ENCODE peak calls at places on chromosomes 2 and 18, in four cellular contexts. A, L, E and J are unnamed samples. For H3K27me3, the result is how much of the 10 kb centered on the place peaks cover.

GRCh38 chr2:239204143-239204875 is 196.5 kb downstream of the HDAC4 start:
- DNase-seq in A (no peak), L (no peak), E (no peak), J (no peak)

GRCh38 chr2:69947078-69947801 is 14.2 kb downstream of the ASPRV1 start:
- DNase-seq in E (no peak), L (no peak), A (no peak), J (no peak)

GRCh38 chr18:11145413-11146191 is 3.8 kb downstream of the PIEZO2 start:
- DNase-seq in E (no peak), L (no peak), A (no peak), J (no peak)

GRCh38 chr2:105521176-105521575 is 122.3 kb upstream of the FHL2 start:
- DNase-seq in E (peak), L (no peak), A (no peak), J (no peak)

GRCh38 chr2:161117506-161117905 is 42.7 kb upstream of the TANK start:
- DNase-seq in A (no peak), E (no peak), L (no peak), J (no peak)

GRCh38 chr2:43225788-43226557 is 433 bp downstream of the ZFP36L2 start:
- DNase-seq in L (no peak), A (peak), E (peak), J (peak)

GRCh38 chr2:105371156-105371555 is 27.7 kb downstream of the FHL2 start:
- DNase-seq in L (no peak), E (no peak), A (no peak), J (no peak)

GRCh38 chr2:10278029-10278762 is 24.5 kb upstream of the HPCAL1 start:
- DNase-seq in L (no peak), A (no peak), E (peak), J (peak)

GRCh38 chr2:147449323-147450080 is 395.3 kb upstream of the ACVR2A start:
- DNase-seq in L (no peak), E (no peak), A (no peak), J (no peak)

GRCh38 chr2:159065313-159065712 is 96.9 kb downstream of the TANC1 start:
- DNase-seq in E (no peak), A (no peak), L (no peak), J (no peak)

GRCh38 chr18:11818486-11819203 is 32.6 kb upstream of the CHMP1B start:
- DNase-seq in A (peak), L (no peak), E (no peak), J (no peak)

GRCh38 chr2:86398911-86399474 is 42.2 kb upstream of the KDM3A start:
- DNase-seq in E (no peak), A (no peak), L (no peak), J (no peak)

GRCh38 chr18:57959278-57959677 is 84.7 kb upstream of the NEDD4L start:
- DNase-seq in L (no peak), E (no peak), A (peak), J (no peak)

GRCh38 chr18:45993441-45993840 is 26.3 kb upstream of the EPG5 start:
- DNase-seq in A (no peak), L (no peak), E (no peak), J (no peak)

GRCh38 chr18:63137999-63138448 is 181.5 kb downstream of the BCL2 start:
- DNase-seq in A (peak), E (no peak), L (no peak), J (no peak)

GRCh38 chr18:40987581-40987980 is 967.5 kb upstream of the PIK3C3 start:
- DNase-seq in E (no peak), L (no peak), A (no peak), J (no peak)

GRCh38 chr2:128438091-128438490 is 119.4 kb upstream of the HS6ST1 start:
- DNase-seq in A (no peak), L (peak), E (no peak), J (no peak)

GRCh38 chr2:217316743-217317142 is 456.9 kb upstream of the TNP1 start:
- DNase-seq in L (no peak), A (peak), E (no peak), J (no peak)

GRCh38 chr2:224884188-224884587 is 158.1 kb downstream of the DOCK10 start:
- DNase-seq in L (no peak), A (no peak), E (no peak), J (no peak)

DNA sequence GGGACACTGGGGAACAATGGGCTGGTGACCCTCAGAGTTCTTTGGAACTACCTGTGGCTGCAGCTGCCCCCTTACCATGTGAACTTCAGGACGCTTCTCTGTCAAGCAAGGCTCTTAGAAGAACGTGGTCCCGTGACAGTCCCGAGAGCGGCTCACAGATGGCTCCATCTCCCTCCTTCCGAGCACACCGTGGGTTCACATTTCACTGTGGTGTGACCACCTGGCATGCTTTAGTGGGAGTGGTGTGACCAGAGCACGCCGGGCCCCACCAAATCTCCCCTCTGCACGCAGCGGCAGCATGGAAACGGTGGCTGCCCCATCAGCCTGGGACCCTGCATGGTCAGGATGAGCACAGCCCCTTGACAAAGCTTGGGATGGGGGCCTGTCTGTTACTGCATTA is 9.7 kb upstream of the TPO start:
- DNase-seq in A (no peak), L (no peak), E (no peak), J (no peak)
- H3K27me3 ChIP-seq in A (under half), L (under half), E (under half), J (under half)

GRCh38 chr2:94994914-94995236 is 30.6 kb upstream of the MAL start:
- DNase-seq in L (no peak), E (no peak), A (no peak), J (no peak)

GRCh38 chr2:94993176-94994062 is 32.1 kb upstream of the MAL start:
- DNase-seq in E (no peak), A (no peak), L (no peak), J (no peak)

GRCh38 chr2:94994063-94994913 is 31.2 kb upstream of the MAL start:
- DNase-seq in A (no peak), L (no peak), E (no peak), J (peak)

GRCh38 chr2:94996401-94997100 is 29.0 kb upstream of the MAL start:
- DNase-seq in A (no peak), E (no peak), L (no peak), J (no peak)

GRCh38 chr2:94995516-94995915 is 30.0 kb upstream of the MAL start:
- DNase-seq in L (no peak), A (no peak), E (no peak), J (no peak)
- H3K27me3 ChIP-seq in L (under half), A (under half), E (under half), J (under half)

GRCh38 chr2:96323849-96324248 is 1.3 kb upstream of the ITPRIPL1 start:
- DNase-seq in L (no peak), E (no peak), A (no peak), J (no peak)

GRCh38 chr2:96325884-96326255 is 753 bp downstream of the ITPRIPL1 start:
- DNase-seq in A (peak), E (no peak), L (no peak), J (no peak)

GRCh38 chr2:96326564-96326963 is 1.4 kb downstream of the ITPRIPL1 start:
- DNase-seq in L (no peak), A (no peak), E (no peak), J (no peak)

GRCh38 chr2:96325038-96325883 is at the start of gene ITPRIPL1:
- DNase-seq in A (peak), L (no peak), E (peak), J (peak)

GRCh38 chr2:96324716-96325037 is 440 bp upstream of the ITPRIPL1 start:
- DNase-seq in E (no peak), A (no peak), L (no peak), J (no peak)
- H3K27me3 ChIP-seq in E (under half), A (under half), L (under half), J (under half)

GRCh38 chr2:149871091-149871885 is 283.7 kb upstream of the MMADHC start:
- DNase-seq in E (no peak), L (no peak), A (no peak), J (no peak)
- H3K27me3 ChIP-seq in E (under half), L (under half), A (under half), J (under half)

GRCh38 chr18:77676901-77677300 is 427.3 kb downstream of the GALR1 start:
- DNase-seq in L (no peak), E (no peak), A (no peak), J (no peak)
- H3K27me3 ChIP-seq in L (under half), E (under half), A (under half), J (under half)